ENCODE peak calls at places on chromosomes 3 and 15, in ten cellular contexts. I, B, V, O, F, U, A, N, L and T are unnamed samples.

GRCh38 chr3:194425399-194425798 is 26.3 kb upstream of the GP5 start:
- DNase-seq in O (no peak), V (no peak), U (no peak), A (no peak), L (no peak), F (no peak), N (no peak), I (no peak), B (no peak), T (no peak)

GRCh38 chr3:62415312-62415791 is 42.0 kb upstream of the FEZF2 start:
- DNase-seq in O (peak), I (no peak), U (no peak), B (no peak), N (no peak), A (no peak), L (no peak), F (no peak), V (peak), T (no peak)

GRCh38 chr3:78101363-78101762 is 1061.5 kb downstream of the ROBO2 start:
- DNase-seq in B (no peak), V (no peak), A (no peak), F (no peak), O (no peak), N (peak), I (no peak), L (no peak), U (no peak), T (no peak)

GRCh38 chr3:140911822-140912221 is 29.8 kb upstream of the SLC25A36 start:
- DNase-seq in A (no peak), I (no peak), O (no peak), U (no peak), L (no peak), F (no peak), V (no peak), B (no peak), N (no peak), T (no peak)

GRCh38 chr15:59278120-59278519 is 71.5 kb downstream of the LDHAL6B start:
- DNase-seq in A (no peak), N (no peak), I (no peak), B (no peak), V (no peak), O (no peak), U (no peak), L (no peak), F (no peak), T (no peak)

GRCh38 chr3:177102526-177102925 is 94.8 kb downstream of the TBL1XR1 start:
- DNase-seq in V (no peak), N (peak), O (no peak), A (no peak), I (no peak), U (no peak), F (no peak), L (no peak), B (no peak), T (no peak)

GRCh38 chr15:88118741-88119140 is 137.8 kb downstream of the NTRK3 start:
- DNase-seq in I (no peak), A (no peak), V (no peak), F (no peak), B (no peak), N (no peak), U (no peak), O (no peak), L (no peak), T (no peak)

GRCh38 chr3:126811530-126811929 is 107.5 kb downstream of the CHCHD6 start:
- DNase-seq in N (peak), O (no peak), U (no peak), I (no peak), F (no peak), A (no peak), V (no peak), L (peak), B (no peak), T (no peak)

GRCh38 chr3:198079771-198080520 is 119.9 kb downstream of the LMLN start:
- DNase-seq in A (no peak), N (peak), I (peak), L (peak), B (no peak), U (no peak), F (peak), V (peak), O (peak), T (peak)

GRCh38 chr15:91553455-91553854 is 300.1 kb upstream of the SLCO3A1 start:
- DNase-seq in F (no peak), I (no peak), O (no peak), N (no peak), A (no peak), L (no peak), U (no peak), B (no peak), V (no peak), T (no peak)

GRCh38 chr15:31145271-31145911 is 43.9 kb upstream of the TRPM1 start:
- DNase-seq in F (no peak), O (no peak), B (no peak), U (no peak), N (peak), L (peak), A (no peak), V (no peak), I (no peak), T (no peak)
- TF ChIP-seq CTCF in F (no peak), O (peak), B (no peak), U (no peak), N (peak), L (no peak), A (no peak), V (peak), I (no peak), T (no peak)

DNA sequence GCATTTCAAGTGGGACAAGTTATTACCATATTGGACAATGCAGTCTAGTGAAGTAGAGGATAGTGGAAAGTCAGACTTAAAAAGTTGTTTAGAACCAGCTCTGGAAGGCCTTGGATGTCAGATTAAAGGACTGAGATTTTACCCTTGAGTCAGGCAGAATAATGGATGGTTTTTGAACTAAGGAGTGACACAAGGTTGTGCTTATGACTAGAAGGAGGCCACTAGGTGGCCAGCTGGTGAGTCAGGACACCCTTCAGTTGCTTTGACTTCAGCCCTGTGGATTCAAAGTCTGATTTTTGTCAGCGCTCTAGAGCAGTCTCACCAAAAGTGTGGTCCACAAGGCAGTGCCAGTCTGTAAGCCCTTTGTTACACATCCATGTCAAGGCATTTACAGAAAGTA is 3.8 kb upstream of the GABPB1 start:
- DNase-seq in O (no peak), A (no peak), F (peak), B (no peak), V (peak), N (peak), L (peak), U (no peak), I (peak), T (peak)
- TF ChIP-seq CTCF in O (peak), A (peak), F (peak), B (no peak), V (peak), N (peak), L (peak), U (no peak), I (peak), T (peak)

GRCh38 chr3:107579372-107579771 is 56.6 kb downstream of the BBX start:
- DNase-seq in A (no peak), O (no peak), F (no peak), N (no peak), L (no peak), I (no peak), B (no peak), U (no peak), V (no peak), T (no peak)

GRCh38 chr3:107578091-107578490 is 55.3 kb downstream of the BBX start:
- DNase-seq in U (no peak), V (no peak), I (no peak), B (no peak), O (no peak), A (no peak), L (no peak), F (no peak), N (no peak), T (no peak)

GRCh38 chr3:107578523-107578922 is 55.8 kb downstream of the BBX start:
- DNase-seq in I (no peak), L (no peak), F (no peak), U (no peak), N (no peak), O (no peak), V (peak), B (no peak), A (no peak), T (no peak)

GRCh38 chr3:107574650-107575049 is 51.9 kb downstream of the BBX start:
- DNase-seq in B (no peak), L (peak), A (no peak), U (no peak), F (peak), N (peak), O (no peak), I (peak), V (no peak), T (peak)
- TF ChIP-seq CTCF in B (no peak), L (peak), A (peak), U (peak), F (peak), N (peak), O (peak), I (peak), V (peak), T (peak)

DNA sequence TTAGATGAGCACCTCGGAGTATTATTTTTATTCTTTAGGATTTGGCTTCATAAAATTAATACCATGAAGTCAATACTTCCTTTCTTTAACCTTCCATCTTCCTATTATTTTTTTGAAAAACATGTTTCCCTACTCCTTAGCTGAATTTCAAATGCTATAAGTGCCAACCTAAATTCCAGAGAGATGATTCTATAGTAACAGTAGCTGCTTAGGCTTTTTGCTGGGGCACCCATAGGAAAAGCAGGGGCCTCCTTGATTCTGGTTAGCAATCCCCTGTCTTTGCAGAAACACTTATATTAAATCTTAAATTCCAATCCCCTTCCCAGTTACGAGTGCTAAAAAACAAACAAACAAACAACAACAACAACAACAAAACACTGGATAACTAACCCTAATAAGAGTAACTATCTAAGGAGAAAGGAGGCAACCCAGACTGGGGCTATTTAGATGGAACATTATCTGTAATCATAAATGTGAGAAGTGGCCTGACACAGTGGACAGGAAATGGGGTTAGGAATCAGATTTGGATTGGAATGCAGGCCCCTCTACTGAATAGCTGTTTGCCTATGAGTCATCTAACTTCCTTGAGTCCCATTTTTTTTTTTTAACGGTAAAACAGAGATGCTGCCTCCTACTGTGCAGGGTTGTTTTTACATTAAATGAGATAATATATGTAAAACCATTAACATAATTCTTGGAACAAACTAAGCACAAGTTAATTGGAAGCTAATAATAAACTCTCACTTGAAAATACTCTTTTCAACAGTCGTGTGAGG is 148.1 kb downstream of the WDR72 start:
- DNase-seq in U (no peak), V (no peak), A (no peak), F (no peak), B (no peak), O (no peak), N (no peak), L (peak), I (no peak), T (no peak)
- TF ChIP-seq CTCF in U (no peak), V (no peak), A (no peak), F (no peak), B (no peak), O (no peak), N (no peak), L (no peak), I (no peak), T (no peak)